ENCODE peak calls at places on chromosomes 7 and 10, in seven cellular contexts. U is left colon; W is fibroblast of lung; N is HEK293T; Y is activated CD4-positive, CD25-positive, alpha-beta regulatory T cell; I is cardiac muscle cell; J is left ventricle myocardium superior. V is an unnamed sample.

GRCh38 chr10:4447977-4448376 is 378.0 kb upstream of the AKR1E2 start:
- DNase-seq in W (no peak), U (no peak), I (no peak), N (no peak), J (no peak), Y (no peak), V (no peak)

GRCh38 chr10:16891375-16892313 is 74.4 kb upstream of the RSU1 start:
- DNase-seq in W (peak), N (no peak), I (peak), J (peak), U (peak), Y (no peak), V (no peak)

GRCh38 chr7:85489498-85489897 is 302.6 kb upstream of the SEMA3D start:
- DNase-seq in U (no peak), Y (no peak), J (no peak), N (no peak), I (no peak), W (peak), V (no peak)

GRCh38 chr10:102268333-102268999 is 23.1 kb downstream of the GBF1 start:
- DNase-seq in J (no peak), I (no peak), W (peak), N (no peak), Y (no peak), U (no peak), V (no peak)

GRCh38 chr10:35463878-35464277 is 127.6 kb downstream of the CCNY start:
- DNase-seq in I (no peak), J (no peak), W (no peak), N (no peak), Y (no peak), U (no peak), V (no peak)

GRCh38 chr7:158125091-158125490 is 462.5 kb downstream of the PTPRN2 start:
- DNase-seq in Y (no peak), I (no peak), W (no peak), J (no peak), U (no peak), N (no peak), V (no peak)

GRCh38 chr7:148925836-148926235 is 41.7 kb upstream of the EZH2 start:
- DNase-seq in I (no peak), J (no peak), Y (no peak), N (no peak), U (no peak), W (no peak), V (no peak)

GRCh38 chr7:3399858-3400257 is 98.8 kb downstream of the SDK1 start:
- DNase-seq in U (peak), W (peak), J (no peak), Y (no peak), N (no peak), I (peak), V (peak)

GRCh38 chr7:50812847-50813475 is 30.3 kb upstream of the GRB10 start:
- DNase-seq in N (no peak), J (peak), U (peak), W (peak), I (peak), Y (no peak), V (peak)

GRCh38 chr7:104838537-104839299 is 175.3 kb upstream of the KMT2E start:
- DNase-seq in N (no peak), Y (no peak), U (no peak), W (no peak), J (no peak), I (no peak), V (no peak)

GRCh38 chr7:131293018-131293417 is 34.7 kb upstream of the MKLN1 start:
- DNase-seq in J (peak), I (no peak), N (no peak), W (peak), U (no peak), Y (no peak), V (no peak)

GRCh38 chr10:122780391-122780790 is 65.3 kb downstream of the CUZD1 start:
- DNase-seq in W (no peak), U (no peak), I (no peak), N (no peak), Y (no peak), J (no peak), V (no peak)

GRCh38 chr7:4066206-4066605 is 615.9 kb upstream of the FOXK1 start:
- DNase-seq in I (no peak), Y (no peak), N (no peak), U (no peak), J (no peak), W (no peak), V (no peak)

GRCh38 chr7:17625038-17625437 is 315.3 kb downstream of the SNX13 start:
- DNase-seq in Y (no peak), W (peak), J (no peak), U (no peak), N (no peak), I (no peak), V (no peak)

GRCh38 chr7:82050134-82050533 is 280.3 kb upstream of the HGF start:
- DNase-seq in I (no peak), U (no peak), Y (no peak), J (no peak), W (peak), N (peak), V (peak)

GRCh38 chr10:76350583-76350982 is 919.2 kb downstream of the LRMDA start:
- DNase-seq in N (no peak), J (no peak), W (peak), Y (no peak), U (no peak), I (no peak), V (no peak)

GRCh38 chr10:126227762-126228134 is 160.5 kb downstream of the ADAM12 start:
- DNase-seq in N (no peak), Y (no peak), J (no peak), U (no peak), W (peak), I (no peak), V (no peak)

GRCh38 chr7:70356324-70356797 is 758.1 kb downstream of the AUTS2 start:
- DNase-seq in N (no peak), Y (no peak), U (no peak), W (no peak), I (no peak), J (no peak), V (no peak)

GRCh38 chr7:37921340-37921805 is 933 bp downstream of the EPDR1 start:
- DNase-seq in W (no peak), J (peak), N (peak), U (peak), Y (no peak), I (peak), V (peak)

GRCh38 chr10:4215485-4215884 is 430.5 kb upstream of the KLF6 start:
- DNase-seq in J (no peak), W (no peak), I (no peak), N (no peak), Y (no peak), U (no peak), V (no peak)

GRCh38 chr7:43332193-43332796 is 219.8 kb downstream of the HECW1 start:
- DNase-seq in I (no peak), J (no peak), U (no peak), Y (no peak), W (no peak), N (no peak), V (no peak)

GRCh38 chr10:114604357-114605129 is 53.5 kb downstream of the ABLIM1 start:
- DNase-seq in U (no peak), Y (no peak), W (no peak), J (no peak), N (no peak), I (no peak), V (peak)

GRCh38 chr10:5184987-5185386 is at the start of gene AKR1C8:
- DNase-seq in U (no peak), W (no peak), I (peak), Y (no peak), N (no peak), J (no peak), V (no peak)

GRCh38 chr7:20201380-20201779 is 15.8 kb downstream of the MACC1 start:
- DNase-seq in I (no peak), W (no peak), U (peak), J (no peak), N (no peak), Y (no peak), V (no peak)

GRCh38 chr10:71260622-71261325 is 48.4 kb downstream of the UNC5B start:
- DNase-seq in Y (no peak), N (no peak), U (no peak), I (peak), W (peak), J (peak), V (no peak)